ENCODE peak calls at places on chromosome 11, in six cellular contexts. Q, O, W, F, G and H are unnamed samples.

GRCh38 chr11:120135838-120136237 is 2.1 kb downstream of the TRIM29 start:
- DNase-seq in G (no peak), O (no peak), F (no peak), W (no peak), Q (no peak), H (no peak)

GRCh38 chr11:34356576-34356917 is 1.3 kb downstream of the ABTB2 start:
- DNase-seq in G (no peak), W (peak), O (peak), Q (no peak), F (no peak), H (peak)

GRCh38 chr11:97729546-97730272 is 1291.0 kb upstream of the CNTN5 start:
- DNase-seq in O (no peak), Q (no peak), G (no peak), F (no peak), W (no peak), H (no peak)

GRCh38 chr11:7423946-7424345 is 61.4 kb upstream of the OLFML1 start:
- DNase-seq in W (no peak), Q (no peak), O (no peak), F (no peak), G (no peak), H (no peak)

GRCh38 chr11:66489636-66490035 is 9.4 kb downstream of the DPP3 start:
- DNase-seq in Q (no peak), W (no peak), O (no peak), G (no peak), F (no peak), H (no peak)

GRCh38 chr11:113263458-113264095 is 50.8 kb upstream of the TTC12 start:
- DNase-seq in O (no peak), Q (no peak), F (no peak), W (no peak), G (no peak), H (no peak)

GRCh38 chr11:119791047-119791446 is 62.0 kb upstream of the NECTIN1 start:
- DNase-seq in O (no peak), F (no peak), W (no peak), Q (no peak), G (no peak), H (no peak)

GRCh38 chr11:13924801-13925327 is 37.7 kb upstream of the SPON1 start:
- DNase-seq in O (no peak), W (no peak), G (no peak), Q (no peak), F (no peak), H (no peak)

GRCh38 chr11:112355726-112356125 is 95.1 kb upstream of the PLET1 start:
- DNase-seq in Q (no peak), F (peak), O (peak), G (no peak), W (peak), H (peak)

GRCh38 chr11:13316528-13316961 is 39.0 kb downstream of the BMAL1 start:
- DNase-seq in F (no peak), G (no peak), Q (no peak), W (no peak), O (peak), H (no peak)

GRCh38 chr11:113668255-113668654 is 37.9 kb downstream of the TMPRSS5 start:
- DNase-seq in F (no peak), G (no peak), W (no peak), O (no peak), Q (no peak), H (no peak)

GRCh38 chr11:62805991-62806441 is 776 bp upstream of the NXF1 start:
- DNase-seq in O (no peak), G (no peak), Q (peak), W (no peak), F (no peak), H (no peak)
- H4K91ac ChIP-seq in O (peak), G (no peak), Q (no peak), W (no peak), F (no peak), H (peak)

DNA sequence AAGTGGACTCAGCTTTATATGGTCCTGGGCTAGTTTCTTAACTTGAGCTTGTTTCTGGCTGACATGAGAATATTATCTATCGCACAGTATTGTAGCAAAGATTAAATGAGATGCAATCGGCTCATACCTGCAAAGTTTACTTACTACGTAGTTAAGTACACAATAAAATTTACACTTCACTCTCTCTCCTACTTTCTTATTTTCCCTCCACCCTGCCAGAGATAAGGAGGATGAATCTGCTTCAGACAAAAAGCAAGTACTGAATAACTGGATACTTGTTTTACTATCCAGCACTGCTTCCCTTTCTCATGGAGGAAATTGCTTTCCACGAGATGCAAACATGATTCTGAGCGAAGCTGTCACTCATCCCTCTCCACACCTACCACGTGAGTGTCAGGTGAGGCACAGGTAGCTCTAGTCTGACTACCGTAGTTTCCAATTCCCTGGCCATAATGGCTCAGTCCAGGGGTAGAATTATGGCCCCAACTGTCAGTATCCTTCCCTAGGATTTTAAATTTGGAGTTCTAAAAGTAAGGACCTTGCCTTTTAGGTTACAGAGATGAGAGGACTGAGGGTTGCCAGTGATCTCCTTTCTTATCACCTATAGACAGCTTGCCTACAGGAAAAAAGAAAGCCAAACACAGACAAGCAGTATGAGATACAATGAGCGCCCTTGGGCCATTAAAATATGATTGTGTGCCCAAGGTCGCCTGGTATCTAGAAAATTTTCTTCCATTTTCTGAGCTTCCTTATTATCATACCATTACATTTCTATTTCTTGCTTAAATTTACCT is 39.8 kb downstream of the GAB2 start:
- DNase-seq in F (no peak), G (no peak), Q (no peak), O (no peak), W (no peak), H (peak)
- H4K91ac ChIP-seq in F (no peak), G (no peak), Q (no peak), O (no peak), W (no peak), H (peak)

GRCh38 chr11:87428266-87428665 is 390.5 kb downstream of the TMEM135 start:
- DNase-seq in W (no peak), G (no peak), F (no peak), Q (no peak), O (peak), H (peak)
- H4K91ac ChIP-seq in W (no peak), G (no peak), F (no peak), Q (no peak), O (peak), H (no peak)

GRCh38 chr11:126746443-126746842 is 254.1 kb downstream of the KIRREL3 start:
- DNase-seq in O (no peak), F (no peak), W (no peak), Q (no peak), G (no peak), H (no peak)
- H4K91ac ChIP-seq in O (no peak), F (no peak), W (no peak), Q (no peak), G (no peak), H (no peak)

GRCh38 chr11:3109921-3110706 is 52.9 kb upstream of the CARS1 start:
- DNase-seq in F (peak), O (no peak), G (no peak), W (peak), Q (peak), H (peak)
- H4K91ac ChIP-seq in F (peak), O (no peak), G (no peak), W (no peak), Q (no peak), H (no peak)

GRCh38 chr11:122837528-122838346 is 563 bp upstream of the CRTAM start:
- DNase-seq in W (no peak), Q (no peak), O (no peak), F (no peak), G (no peak), H (no peak)
- H4K91ac ChIP-seq in W (no peak), Q (no peak), O (no peak), F (no peak), G (no peak), H (no peak)

GRCh38 chr11:62544521-62545436 is 1.8 kb downstream of the AHNAK start:
- DNase-seq in O (no peak), W (no peak), F (no peak), G (no peak), Q (peak), H (no peak)
- H4K91ac ChIP-seq in O (peak), W (no peak), F (peak), G (no peak), Q (peak), H (peak)

GRCh38 chr11:2800655-2801531 is 84.7 kb downstream of the CDKN1C start:
- DNase-seq in W (peak), G (no peak), F (peak), O (no peak), Q (no peak), H (no peak)

GRCh38 chr11:2799881-2800654 is 85.5 kb downstream of the CDKN1C start:
- DNase-seq in G (no peak), O (no peak), Q (no peak), F (peak), W (peak), H (no peak)

GRCh38 chr11:2797181-2797711 is 88.3 kb downstream of the CDKN1C start:
- DNase-seq in Q (no peak), O (no peak), G (no peak), F (peak), W (peak), H (no peak)

GRCh38 chr11:2797741-2798361 is 87.7 kb downstream of the CDKN1C start:
- DNase-seq in F (peak), W (peak), O (no peak), G (no peak), Q (no peak), H (no peak)

GRCh38 chr11:2798951-2799761 is 86.4 kb downstream of the CDKN1C start:
- DNase-seq in G (no peak), O (peak), F (peak), W (peak), Q (peak), H (no peak)
- H4K91ac ChIP-seq in G (no peak), O (no peak), F (peak), W (no peak), Q (peak), H (peak)